ENCODE peak calls at places on chromosomes 12 and 14, in five cellular contexts. K, L, I, O and B are unnamed samples.

GRCh38 chr12:56838602-56839488 is 75.7 kb downstream of the HSD17B6 start:
- DNase-seq in L (no peak), I (no peak), O (no peak), K (no peak), B (peak; percentile 3)

GRCh38 chr12:69238589-69239285 is 632 bp upstream of the CPSF6 start:
- DNase-seq in K (no peak), I (no peak), L (no peak), O (no peak), B (no peak)

GRCh38 chr14:50985124-50985815 is 41.0 kb upstream of the PYGL start:
- DNase-seq in I (no peak), L (no peak), K (no peak), O (no peak), B (peak; percentile 20)

GRCh38 chr14:95496690-95497241 is 19.7 kb downstream of the SYNE3 start:
- DNase-seq in O (no peak), L (no peak), I (no peak), K (peak; percentile 67), B (peak; percentile 76)

GRCh38 chr12:52332381-52332780 is 11.2 kb upstream of the KRT83 start:
- DNase-seq in I (no peak), O (no peak), L (no peak), K (no peak), B (no peak)

GRCh38 chr12:71558445-71558844 is 105.2 kb downstream of the ZFC3H1 start:
- DNase-seq in O (no peak), K (peak; percentile 6), L (no peak), I (no peak), B (peak; percentile 28)

GRCh38 chr14:103847954-103848719 is 762 bp upstream of the PPP1R13B start:
- DNase-seq in L (no peak), K (no peak), I (no peak), O (peak; percentile 68), B (peak; percentile 53)

GRCh38 chr12:111777345-111778045 is 10.8 kb downstream of the ALDH2 start:
- DNase-seq in K (no peak), L (no peak), O (no peak), I (no peak), B (no peak)

GRCh38 chr12:48997719-48998496 is 1.3 kb downstream of the DDN start:
- DNase-seq in L (no peak), I (no peak), K (no peak), O (peak; percentile 79), B (peak; percentile 29)

GRCh38 chr12:55624056-55624455 is 12.6 kb upstream of the OR10P1 start:
- DNase-seq in O (no peak), L (no peak), I (no peak), K (no peak), B (no peak)

GRCh38 chr12:130013771-130014484 is 110.1 kb upstream of the TMEM132D start:
- DNase-seq in I (peak; percentile 62), O (peak; percentile 90), L (peak; percentile 80), K (no peak), B (no peak)

GRCh38 chr14:76257111-76257803 is 105.5 kb downstream of the GPATCH2L start:
- DNase-seq in I (no peak), K (no peak), L (no peak), O (no peak), B (no peak)

GRCh38 chr12:103697912-103698751 is 111.1 kb downstream of the STAB2 start:
- DNase-seq in K (no peak), I (no peak), L (no peak), O (no peak), B (no peak)

GRCh38 chr12:125530876-125531275 is 465.6 kb downstream of the AACS start:
- DNase-seq in L (no peak), I (no peak), O (no peak), K (no peak), B (no peak)

GRCh38 chr12:57240926-57241555 is 9.9 kb downstream of the STAC3 start:
- DNase-seq in O (peak; percentile 82), L (peak; percentile 86), K (no peak), I (no peak), B (peak; percentile 56)

GRCh38 chr14:105710119-105711057 is 184.0 kb downstream of the TMEM121 start:
- DNase-seq in I (no peak), K (no peak), O (no peak), L (no peak), B (no peak)

GRCh38 chr12:14769462-14769836 is 33.8 kb downstream of the WBP11 start:
- DNase-seq in K (peak; percentile 20), O (peak; percentile 87), I (no peak), L (peak; percentile 91), B (peak; percentile 45)

GRCh38 chr14:81401420-81402122 is 1.4 kb upstream of the STON2 start:
- DNase-seq in I (no peak), K (peak; percentile 64), L (no peak), O (no peak), B (peak; percentile 44)

GRCh38 chr14:54650331-54651017 is 83.5 kb downstream of the SAMD4A start:
- DNase-seq in I (no peak), O (no peak), L (peak; percentile 85), K (peak; percentile 80), B (peak; percentile 96)

GRCh38 chr12:62659457-62660295 is 193.1 kb downstream of the MON2 start:
- DNase-seq in L (peak; percentile 95), O (peak; percentile 80), I (peak; percentile 53), K (no peak), B (no peak)

GRCh38 chr12:52976574-52977071 is 27.7 kb downstream of the KRT18 start:
- DNase-seq in L (peak; percentile 97), I (no peak), K (peak; percentile 70), O (no peak), B (peak; percentile 95)

GRCh38 chr12:104171785-104172563 is 34.0 kb upstream of the NFYB start:
- DNase-seq in L (no peak), O (peak; percentile 90), I (peak; percentile 9), K (no peak), B (peak; percentile 40)

GRCh38 chr12:104974626-104975290 is 11.4 kb upstream of the NOPCHAP1 start:
- DNase-seq in I (no peak), O (no peak), K (peak; percentile 53), L (no peak), B (peak; percentile 30)

GRCh38 chr12:120402217-120402616 is 33.3 kb upstream of the MSI1 start:
- DNase-seq in L (peak; percentile 51), I (no peak), O (peak; percentile 85), K (no peak), B (no peak)

GRCh38 chr14:57732886-57733285 is 133.0 kb downstream of the SLC35F4 start:
- DNase-seq in O (no peak), I (no peak), K (no peak), L (no peak), B (no peak)

GRCh38 chr12:32031109-32031508 is 71.9 kb downstream of the RESF1 start:
- DNase-seq in L (peak; percentile 47), I (no peak), K (no peak), O (no peak), B (no peak)

GRCh38 chr12:114744696-114745095 is 60.7 kb upstream of the TBX3 start:
- DNase-seq in K (peak; percentile 93), I (no peak), O (no peak), L (no peak), B (no peak)

GRCh38 chr14:90495357-90496276 is 98.8 kb downstream of the CALM1 start:
- DNase-seq in I (no peak), L (peak; percentile 90), K (peak; percentile 75), O (peak; percentile 84), B (peak; percentile 75)

GRCh38 chr12:6620137-6620884 is 13.1 kb upstream of the CHD4 start:
- DNase-seq in L (peak; percentile 95), I (peak; percentile 80), K (no peak), O (peak; percentile 96), B (peak; percentile 40)

GRCh38 chr12:20455001-20455706 is 86.8 kb downstream of the PDE3A start:
- DNase-seq in I (no peak), O (no peak), L (no peak), K (no peak), B (no peak)

GRCh38 chr14:90510208-90510607 is 113.4 kb downstream of the CALM1 start:
- DNase-seq in L (no peak), O (peak; percentile 63), I (no peak), K (no peak), B (no peak)

GRCh38 chr14:69708586-69709169 is 58.3 kb upstream of the SRSF5 start:
- DNase-seq in K (no peak), O (peak; percentile 66), L (peak; percentile 55), I (no peak), B (no peak)

GRCh38 chr12:104115587-104115975 is 22.4 kb downstream of the NFYB start:
- DNase-seq in O (no peak), K (no peak), I (no peak), L (no peak), B (no peak)

GRCh38 chr14:59427653-59428578 is 37.3 kb downstream of the GPR135 start:
- DNase-seq in K (no peak), L (no peak), I (no peak), O (no peak), B (peak; percentile 83)

GRCh38 chr12:111285191-111285590 is 83.7 kb downstream of the PHETA1 start:
- DNase-seq in L (no peak), K (no peak), O (peak; percentile 62), I (no peak), B (no peak)

DNA sequence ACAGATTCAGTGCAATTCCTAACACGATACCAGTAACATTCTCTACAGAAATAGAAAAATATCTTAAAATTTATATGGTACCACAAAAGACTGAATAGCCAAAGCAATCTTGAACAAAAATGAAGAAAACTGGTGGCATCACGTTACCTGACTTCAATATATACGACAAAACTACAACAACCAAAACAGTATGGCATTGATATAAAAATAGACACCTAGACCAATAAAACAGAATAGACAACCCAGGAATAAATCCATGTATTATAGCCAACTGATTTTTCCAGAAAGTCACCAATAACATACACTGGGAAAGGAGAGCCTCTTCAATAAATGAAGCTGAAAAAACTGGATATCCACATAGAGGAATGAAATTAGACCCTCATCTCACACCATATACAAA is 5.7 kb downstream of the KLRK1 start:
- DNase-seq in O (no peak), L (no peak), K (no peak), I (no peak), B (no peak)
- H3K4ac ChIP-seq in O (no peak overlapping the region), L (no peak overlapping the region), K (no peak overlapping the region), I (no peak overlapping the region), B (no peak overlapping the region)

GRCh38 chr12:108207791-108208730 is 79.0 kb downstream of the WSCD2 start:
- DNase-seq in K (no peak), O (no peak), I (no peak), L (peak; percentile 98), B (no peak)
- H3K4ac ChIP-seq in K (no peak overlapping the region), O (no peak overlapping the region), I (no peak overlapping the region), L (peak overlapping the region; percentile 95), B (no peak overlapping the region)

DNA sequence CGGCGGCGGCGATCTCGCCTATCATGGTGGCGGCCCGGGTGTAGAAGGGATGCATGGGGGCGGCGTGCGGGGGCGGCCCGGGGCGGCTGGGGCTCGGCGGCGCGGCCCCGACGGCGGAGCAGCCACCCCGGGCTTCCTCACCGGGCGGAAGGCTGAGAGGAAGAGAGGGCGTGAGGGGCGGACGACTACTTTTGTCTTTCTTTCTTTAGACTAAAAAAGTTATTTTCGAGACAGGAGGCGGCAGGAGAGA is 240 bp downstream of the BTG1 start:
- DNase-seq in L (no peak), I (no peak), K (no peak), O (no peak), B (no peak)
- H3K4ac ChIP-seq in L (peak overlapping the region; percentile 58), I (no peak overlapping the region), K (peak overlapping the region; percentile 45), O (peak overlapping the region; percentile 13), B (peak overlapping the region; percentile 87)

GRCh38 chr14:34987180-34987579 is 4.4 kb downstream of the SRP54 start:
- DNase-seq in I (no peak), L (no peak), K (no peak), O (no peak), B (no peak)
- H3K4ac ChIP-seq in I (no peak overlapping the region), L (no peak overlapping the region), K (no peak overlapping the region), O (no peak overlapping the region), B (no peak overlapping the region)